ENCODE peak calls at places on chromosomes 4 and X, in four cellular contexts. C, A, M and Q are unnamed samples.

GRCh38 chr4:181647396-181648107 is 595.6 kb upstream of the TENM3 start:
- DNase-seq in C (no peak), A (no peak), M (no peak), Q (no peak)

GRCh38 chrX:9609987-9610386 is 145.1 kb downstream of the TBL1X start:
- DNase-seq in C (no peak), A (no peak), M (no peak), Q (no peak)

GRCh38 chr4:80071643-80072606 is 1.1 kb downstream of the ANTXR2 start:
- DNase-seq in C (peak; percentile 26), A (peak; percentile 7), M (no peak), Q (peak; percentile 91)

GRCh38 chrX:151830911-151831310 is 81.8 kb upstream of the MAGEA4 start:
- DNase-seq in C (no peak), A (no peak), M (no peak), Q (no peak)

GRCh38 chrX:132716006-132716405 is 227.2 kb upstream of the MBNL3 start:
- DNase-seq in C (no peak), A (no peak), M (no peak), Q (no peak)

GRCh38 chr4:2281575-2282343 is 19.9 kb upstream of the MXD4 start:
- DNase-seq in C (no peak), A (no peak), M (no peak), Q (no peak)

GRCh38 chrX:1600406-1601050 is 9.1 kb downstream of the AKAP17A start:
- DNase-seq in C (no peak), A (no peak), M (no peak), Q (no peak)

GRCh38 chr4:54998991-54999390 is 126.4 kb downstream of the KDR start:
- DNase-seq in C (no peak), A (no peak), M (no peak), Q (no peak)

GRCh38 chr4:81756973-81757372 is 285.3 kb upstream of the RASGEF1B start:
- DNase-seq in C (no peak), A (no peak), M (no peak), Q (no peak)

DNA sequence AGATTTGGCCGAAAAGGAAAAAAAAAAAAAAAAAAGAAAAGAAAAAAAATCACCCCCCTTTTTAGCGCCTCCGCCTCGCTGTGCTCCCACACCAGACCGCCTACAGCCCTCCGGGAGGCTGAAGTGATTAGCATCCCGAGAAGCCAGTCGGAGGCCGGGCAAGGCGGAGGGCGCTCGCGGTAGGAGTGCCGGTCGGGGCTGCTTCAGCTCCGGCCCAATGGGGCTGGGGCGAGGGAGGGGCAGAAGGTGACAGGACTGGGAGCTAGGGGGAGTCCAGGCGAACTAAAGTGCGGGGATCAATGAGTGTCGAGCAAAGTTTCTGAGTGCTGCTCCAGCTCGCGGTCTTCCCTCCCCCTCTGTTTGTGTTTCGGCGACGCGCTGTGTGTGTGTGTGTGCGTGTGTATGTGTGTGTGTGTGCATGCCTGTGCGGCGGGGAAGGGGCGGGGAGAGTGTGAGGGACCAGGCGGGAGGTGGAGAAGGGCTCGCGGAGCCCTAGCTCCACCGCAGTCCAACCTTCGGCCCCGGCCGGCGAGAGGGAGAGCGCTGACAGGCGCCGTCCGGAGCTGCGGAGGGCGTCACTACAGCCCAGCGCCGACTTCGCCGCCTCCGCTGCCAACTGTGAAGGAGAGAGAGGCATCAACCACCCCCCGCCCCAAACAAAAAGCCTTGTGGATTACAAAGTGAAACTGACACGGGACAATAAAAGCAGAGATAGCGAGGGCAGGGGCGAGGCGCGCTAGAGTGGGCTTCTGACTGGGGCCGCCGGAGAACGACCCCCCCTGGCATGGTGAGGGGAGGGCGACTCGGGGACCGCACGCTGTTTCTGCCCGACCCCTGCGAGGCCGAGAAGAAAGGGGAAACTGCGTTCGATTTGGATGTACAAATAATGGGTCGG is at the start of gene FAT4:
- DNase-seq in C (peak; percentile 86), A (peak; percentile 88), M (peak; percentile 85), Q (peak; percentile 98)
- TF ChIP-seq POLR2A in C (no peak), A (peak; percentile 13), M (no peak), Q (no peak)

GRCh38 chrX:37846558-37846933 is 825 bp downstream of the DYNLT3 start:
- DNase-seq in C (no peak), A (no peak), M (no peak), Q (no peak)

GRCh38 chrX:37846141-37846540 is 1.2 kb downstream of the DYNLT3 start:
- DNase-seq in C (no peak), A (no peak), M (no peak), Q (no peak)

GRCh38 chrX:37847733-37848197 is 394 bp upstream of the DYNLT3 start:
- DNase-seq in C (no peak), A (no peak), M (no peak), Q (no peak)

GRCh38 chrX:37844622-37845021 is 2.7 kb downstream of the DYNLT3 start:
- DNase-seq in C (no peak), A (no peak), M (no peak), Q (no peak)

GRCh38 chrX:37846934-37847732 is at the start of gene DYNLT3:
- DNase-seq in C (peak; percentile 83), A (peak; percentile 84), M (peak; percentile 76), Q (peak; percentile 60)
- TF ChIP-seq POLR2A in C (peak; percentile 76), A (no peak), M (no peak), Q (peak; percentile 55)

DNA sequence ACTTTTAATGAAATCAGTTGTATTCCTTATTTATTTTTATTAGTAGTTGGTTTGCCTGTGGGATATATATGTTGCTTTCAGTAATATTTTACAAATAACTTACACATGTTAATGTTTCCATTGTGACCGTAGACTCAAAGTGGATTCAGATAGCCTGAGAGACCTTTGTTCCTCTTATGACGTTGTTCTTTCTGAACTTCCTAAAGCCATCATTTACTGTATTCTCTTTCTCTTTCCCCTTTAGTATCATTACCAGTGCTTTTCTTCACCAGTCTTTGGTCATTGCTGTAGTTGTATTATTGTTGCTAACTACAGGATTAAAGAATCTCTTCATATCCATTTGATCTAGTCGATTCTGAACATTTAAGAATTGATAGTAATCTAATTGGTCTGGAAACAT is 4.3 kb downstream of the STIM2 start:
- DNase-seq in C (no peak), A (no peak), M (no peak), Q (no peak)
- TF ChIP-seq POLR2A in C (no peak), A (no peak), M (no peak), Q (no peak)

GRCh38 chr4:77854431-77855111 is 8.1 kb upstream of the MRPL1 start:
- DNase-seq in C (no peak), A (no peak), M (no peak), Q (no peak)
- TF ChIP-seq POLR2A in C (no peak), A (no peak), M (no peak), Q (no peak)

DNA sequence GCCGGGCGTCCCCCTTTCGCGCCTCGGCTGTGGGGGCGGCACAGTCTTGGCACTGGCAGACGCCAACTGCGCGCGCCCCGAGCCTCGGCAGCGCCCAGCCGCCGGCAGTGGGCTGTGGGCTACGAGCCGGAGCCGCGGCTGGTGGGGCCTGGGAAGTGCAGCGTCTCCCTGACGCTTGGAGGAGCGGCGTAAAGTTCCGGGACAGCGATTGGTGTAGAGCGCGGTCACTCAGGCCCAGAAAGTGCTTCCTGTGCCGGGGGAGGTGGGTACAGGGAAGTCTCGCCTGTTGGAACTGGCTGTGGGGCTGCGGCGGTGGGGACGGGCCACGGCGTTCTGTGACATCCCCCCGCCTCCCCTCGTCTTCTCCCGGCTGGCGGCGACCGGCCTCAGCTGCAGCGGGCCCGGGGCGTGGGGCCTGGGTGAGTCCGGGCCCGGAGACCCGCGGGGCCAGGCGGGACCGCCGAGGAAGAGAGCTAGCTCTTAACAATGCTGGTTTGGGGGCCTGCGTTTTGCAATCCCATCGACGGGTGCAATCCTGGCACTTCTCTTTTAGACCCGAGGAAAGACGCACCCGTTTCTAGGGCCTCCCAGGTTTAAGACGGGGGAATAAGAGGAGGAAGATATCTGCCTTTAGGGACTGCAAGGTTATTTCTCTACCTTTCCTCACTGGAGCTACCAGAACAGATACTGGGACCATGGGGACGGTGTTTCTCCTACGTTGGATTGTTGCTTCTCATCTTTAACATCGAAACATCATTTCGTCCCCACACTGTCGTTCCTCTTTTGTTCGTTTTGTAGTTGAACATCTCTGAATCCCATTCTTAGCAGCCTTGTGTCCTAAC is at the start of the genes RWDD4 and TRAPPC11:
- DNase-seq in C (peak; percentile 97), A (peak; percentile 97), M (peak; percentile 88), Q (peak; percentile 97)
- TF ChIP-seq POLR2A in C (peak; percentile 93), A (peak; percentile 32), M (peak; percentile 37), Q (peak; percentile 22)

GRCh38 chrX:93868289-93868985 is 194.4 kb downstream of the FAM133A start:
- DNase-seq in C (no peak), A (no peak), M (no peak), Q (no peak)
- TF ChIP-seq POLR2A in C (no peak), A (no peak), M (no peak), Q (no peak)